ENCODE peak calls at places on chromosomes 13 and 19, in seven cellular contexts. B is kidney, U is OCI-LY7, H is fibroblast of lung, F is left ventricle myocardium inferior, O is heart right ventricle, V is heart left ventricle. X is an unnamed sample.

GRCh38 chr19:16013181-16013850 is 63.0 kb upstream of the TPM4 start:
- DNase-seq in B (no peak), U (no peak), H (no peak), F (no peak), O (no peak), V (no peak), X (no peak)

GRCh38 chr19:55069137-55069858 is 6.3 kb upstream of the RDH13 start:
- DNase-seq in B (peak; percentile 88), U (no peak), H (peak; percentile 29), F (no peak), O (peak; percentile 44), V (no peak), X (peak; percentile 56)

GRCh38 chr13:84925443-84925842 is 873.8 kb downstream of the SLITRK6 start:
- DNase-seq in B (no peak), U (no peak), H (peak; percentile 24), F (no peak), O (no peak), V (no peak), X (no peak)

GRCh38 chr19:5397804-5398692 is 57.2 kb upstream of the ZNRF4 start:
- DNase-seq in B (no peak), U (peak; percentile 30), H (no peak), F (no peak), O (no peak), V (no peak), X (peak; percentile 34)

GRCh38 chr13:23440821-23441608 is 7.5 kb upstream of the SACS start:
- DNase-seq in B (no peak), U (no peak), H (no peak), F (peak; percentile 30), O (peak; percentile 26), V (no peak), X (no peak)

GRCh38 chr13:97275265-97275664 is 53.1 kb downstream of the MBNL2 start:
- DNase-seq in B (no peak), U (no peak), H (peak; percentile 94), F (no peak), O (peak; percentile 51), V (no peak), X (no peak)

GRCh38 chr19:4653793-4654436 is 14.6 kb downstream of the TNFAIP8L1 start:
- DNase-seq in B (no peak), U (no peak), H (no peak), F (no peak), O (no peak), V (no peak), X (no peak)

GRCh38 chr19:28556371-28556770 is 656.6 kb downstream of the UQCRFS1 start:
- DNase-seq in B (no peak), U (no peak), H (no peak), F (no peak), O (no peak), V (no peak), X (no peak)

GRCh38 chr13:28031220-28031903 is 42.9 kb upstream of the URAD start:
- DNase-seq in B (no peak), U (no peak), H (no peak), F (peak; percentile 23), O (peak; percentile 28), V (peak; percentile 73), X (no peak)

GRCh38 chr19:54100560-54100959 is at the start of gene OSCAR:
- DNase-seq in B (peak; percentile 65), U (no peak), H (peak; percentile 21), F (no peak), O (no peak), V (peak; percentile 68), X (no peak)

GRCh38 chr19:3494051-3494450 is 6.4 kb downstream of the DOHH start:
- DNase-seq in B (no peak), U (peak; percentile 25), H (no peak), F (no peak), O (no peak), V (no peak), X (peak; percentile 61)

GRCh38 chr13:100751826-100752225 is 77.2 kb upstream of the TMTC4 start:
- DNase-seq in B (no peak), U (no peak), H (no peak), F (no peak), O (no peak), V (no peak), X (no peak)

GRCh38 chr19:46428278-46429141 is at the start of gene PNMA8C:
- DNase-seq in B (peak; percentile 92), U (peak; percentile 87), H (peak; percentile 52), F (peak; percentile 75), O (peak; percentile 61), V (peak; percentile 87), X (no peak)

GRCh38 chr19:40797963-40798222 is 1.1 kb upstream of the EGLN2 start:
- DNase-seq in B (no peak), U (no peak), H (no peak), F (no peak), O (no peak), V (no peak), X (no peak)

GRCh38 chr19:4278010-4278409 is 1.1 kb upstream of the SHD start:
- DNase-seq in B (no peak), U (no peak), H (no peak), F (no peak), O (no peak), V (no peak), X (no peak)

GRCh38 chr19:28482221-28482620 is 730.7 kb downstream of the UQCRFS1 start:
- DNase-seq in B (no peak), U (no peak), H (no peak), F (no peak), O (no peak), V (no peak), X (peak; percentile 10)

GRCh38 chr13:21516806-21517205 is 57.7 kb upstream of the ZDHHC20 start:
- DNase-seq in B (no peak), U (no peak), H (no peak), F (no peak), O (no peak), V (no peak), X (no peak)

GRCh38 chr19:15623711-15624318 is 8.8 kb downstream of the CYP4F8 start:
- DNase-seq in B (no peak), U (no peak), H (no peak), F (no peak), O (no peak), V (no peak), X (no peak)

GRCh38 chr13:40120288-40120687 is 464.8 kb downstream of the COG6 start:
- DNase-seq in B (no peak), U (no peak), H (peak; percentile 60), F (no peak), O (no peak), V (no peak), X (no peak)

GRCh38 chr19:34766386-34766785 is 6.6 kb downstream of the ZNF599 start:
- DNase-seq in B (no peak), U (no peak), H (no peak), F (no peak), O (no peak), V (no peak), X (no peak)
- H3K9me3 ChIP-seq in B (peaks cover 18% of the 10 kb centered on the region), U (peaks cover 3% of the 10 kb centered on the region), H (no peaks in the 10 kb centered on the region), F (peaks cover 44% of the 10 kb centered on the region), O (peaks cover 28% of the 10 kb centered on the region), V (peaks cover 51% of the 10 kb centered on the region), X (no peaks in the 10 kb centered on the region)

GRCh38 chr19:23887642-23888041 is 27.0 kb upstream of the ZNF726 start:
- DNase-seq in B (no peak), U (no peak), H (no peak), F (no peak), O (no peak), V (no peak), X (no peak)

GRCh38 chr19:23882493-23882892 is 32.2 kb upstream of the ZNF726 start:
- DNase-seq in B (no peak), U (no peak), H (no peak), F (no peak), O (no peak), V (no peak), X (no peak)

DNA sequence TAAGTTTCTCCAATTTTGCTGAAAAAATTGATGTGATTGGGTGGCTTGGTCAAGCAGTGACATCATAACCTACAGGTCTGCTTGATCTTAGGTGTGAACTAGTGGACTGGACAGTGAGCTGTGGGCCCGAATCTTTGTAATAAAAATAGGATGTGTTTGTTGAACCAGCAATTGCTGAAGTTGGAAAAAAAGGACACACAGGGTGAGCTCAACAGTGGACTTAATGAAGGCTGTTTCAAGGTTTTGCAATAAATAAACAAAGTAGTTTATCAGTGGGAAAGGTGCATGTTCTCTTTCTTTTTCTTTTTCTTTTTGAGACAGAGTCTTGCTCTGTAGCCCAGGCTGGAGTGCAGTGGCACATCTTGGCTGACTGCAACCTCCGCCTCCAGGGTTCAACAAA is 30.3 kb upstream of the ZNF726 start:
- DNase-seq in B (no peak), U (no peak), H (no peak), F (no peak), O (no peak), V (no peak), X (no peak)
- H3K9me3 ChIP-seq in B (peaks cover 4% of the 10 kb centered on the region), U (no peaks in the 10 kb centered on the region), H (no peaks in the 10 kb centered on the region), F (peaks cover 38% of the 10 kb centered on the region), O (no peaks in the 10 kb centered on the region), V (peaks cover 9% of the 10 kb centered on the region), X (no peaks in the 10 kb centered on the region)

GRCh38 chr19:49835562-49835961 is 15.4 kb upstream of the PTOV1 start:
- DNase-seq in B (no peak), U (no peak), H (no peak), F (no peak), O (no peak), V (no peak), X (no peak)
- H3K9me3 ChIP-seq in B (no peaks in the 10 kb centered on the region), U (no peaks in the 10 kb centered on the region), H (no peaks in the 10 kb centered on the region), F (no peaks in the 10 kb centered on the region), O (no peaks in the 10 kb centered on the region), V (no peaks in the 10 kb centered on the region), X (no peaks in the 10 kb centered on the region)

GRCh38 chr13:26878465-26878864 is 117.9 kb upstream of the GPR12 start:
- DNase-seq in B (no peak), U (no peak), H (no peak), F (no peak), O (no peak), V (no peak), X (no peak)
- H3K9me3 ChIP-seq in B (no peaks in the 10 kb centered on the region), U (no peaks in the 10 kb centered on the region), H (no peaks in the 10 kb centered on the region), F (peaks cover 31% of the 10 kb centered on the region), O (peaks cover 5% of the 10 kb centered on the region), V (peaks cover 9% of the 10 kb centered on the region), X (peaks cover 9% of the 10 kb centered on the region)

GRCh38 chr19:6911523-6911922 is 24.1 kb downstream of the ADGRE1 start:
- DNase-seq in B (no peak), U (no peak), H (no peak), F (no peak), O (no peak), V (no peak), X (no peak)

GRCh38 chr19:6903446-6903845 is 16.1 kb downstream of the ADGRE1 start:
- DNase-seq in B (no peak), U (no peak), H (no peak), F (no peak), O (no peak), V (no peak), X (no peak)

GRCh38 chr19:6906559-6906958 is 19.2 kb downstream of the ADGRE1 start:
- DNase-seq in B (no peak), U (no peak), H (no peak), F (no peak), O (no peak), V (no peak), X (no peak)
- H3K9me3 ChIP-seq in B (peaks cover 5% of the 10 kb centered on the region), U (peaks cover 4% of the 10 kb centered on the region), H (peaks cover 1% of the 10 kb centered on the region), F (peaks cover 42% of the 10 kb centered on the region), O (peaks cover 17% of the 10 kb centered on the region), V (peaks cover 12% of the 10 kb centered on the region), X (peaks cover 16% of the 10 kb centered on the region)